ENCODE peak calls at places on chromosomes 13 and 19, in four cellular contexts. L, A, I and E are unnamed samples.

GRCh38 chr13:38674208-38674607 is 12.7 kb upstream of the FREM2 start:
- DNase-seq in I (no peak), L (no peak), A (no peak), E (no peak)

GRCh38 chr13:91922969-91923592 is 524.7 kb downstream of the GPC5 start:
- DNase-seq in I (no peak), L (no peak), A (no peak), E (no peak)

GRCh38 chr13:48844676-48845075 is 131.0 kb upstream of the FNDC3A start:
- DNase-seq in A (no peak), I (no peak), L (no peak), E (no peak)

GRCh38 chr19:871446-872265 is 12.2 kb downstream of the CFD start:
- DNase-seq in L (no peak), I (no peak), A (no peak), E (no peak)

GRCh38 chr13:37618554-37618953 is 20.0 kb upstream of the POSTN start:
- DNase-seq in L (peak; percentile 45), I (peak; percentile 67), A (no peak), E (no peak)

GRCh38 chr19:54532528-54532927 is 29.9 kb downstream of the LAIR2 start:
- DNase-seq in A (no peak), L (no peak), I (no peak), E (peak; percentile 54)

GRCh38 chr19:43526884-43527859 is at the start of gene ETHE1:
- DNase-seq in L (peak; percentile 31), I (no peak), A (peak; percentile 81), E (peak; percentile 71)

GRCh38 chr13:107999751-108000150 is 215.6 kb downstream of the LIG4 start:
- DNase-seq in L (no peak), I (no peak), A (no peak), E (no peak)

GRCh38 chr13:40430234-40430633 is 236.2 kb downstream of the FOXO1 start:
- DNase-seq in A (no peak), L (no peak), I (no peak), E (no peak)

GRCh38 chr19:35703343-35703742 is 1.0 kb upstream of the ZBTB32 start:
- DNase-seq in A (no peak), I (no peak), L (no peak), E (no peak)

GRCh38 chr19:41076286-41076685 is 12.0 kb upstream of the CYP2A13 start:
- DNase-seq in L (no peak), A (no peak), I (no peak), E (no peak)

GRCh38 chr13:111177081-111177711 is 62.1 kb downstream of the ARHGEF7 start:
- DNase-seq in A (no peak), I (no peak), L (peak; percentile 94), E (peak; percentile 48)

GRCh38 chr13:33997574-33997973 is 179.6 kb downstream of the RFC3 start:
- DNase-seq in A (no peak), I (no peak), L (no peak), E (no peak)

GRCh38 chr13:95676100-95676774 is 702 bp upstream of the DNAJC3 start:
- DNase-seq in A (no peak), L (no peak), I (peak; percentile 4), E (peak; percentile 26)

GRCh38 chr19:7839476-7839875 is 9.5 kb downstream of the EVI5L start:
- DNase-seq in L (no peak), A (no peak), I (no peak), E (no peak)

GRCh38 chr13:113141591-113141950 is 16.9 kb upstream of the PROZ start:
- DNase-seq in A (no peak), L (no peak), I (no peak), E (no peak)

GRCh38 chr13:30016398-30016797 is 166.0 kb upstream of the UBL3 start:
- DNase-seq in L (no peak), A (no peak), I (no peak), E (no peak)

GRCh38 chr19:566403-566802 is 6.0 kb upstream of the BSG start:
- DNase-seq in L (no peak), I (peak; percentile 81), A (no peak), E (no peak)

GRCh38 chr13:46059405-46059804 is 6.9 kb upstream of the ZC3H13 start:
- DNase-seq in L (no peak), I (no peak), A (no peak), E (no peak)

GRCh38 chr13:77386046-77386445 is 59.2 kb upstream of the MYCBP2 start:
- DNase-seq in L (no peak), A (no peak), I (no peak), E (no peak)
- TF ChIP-seq CTCF in L (no peak), A (no peak), I (no peak), E (no peak)

GRCh38 chr19:45079063-45079910 is at the start of gene GEMIN7:
- DNase-seq in I (no peak), A (peak; percentile 70), L (peak; percentile 59), E (peak; percentile 79)
- TF ChIP-seq CTCF in I (no peak), A (no peak), L (no peak), E (no peak)

DNA sequence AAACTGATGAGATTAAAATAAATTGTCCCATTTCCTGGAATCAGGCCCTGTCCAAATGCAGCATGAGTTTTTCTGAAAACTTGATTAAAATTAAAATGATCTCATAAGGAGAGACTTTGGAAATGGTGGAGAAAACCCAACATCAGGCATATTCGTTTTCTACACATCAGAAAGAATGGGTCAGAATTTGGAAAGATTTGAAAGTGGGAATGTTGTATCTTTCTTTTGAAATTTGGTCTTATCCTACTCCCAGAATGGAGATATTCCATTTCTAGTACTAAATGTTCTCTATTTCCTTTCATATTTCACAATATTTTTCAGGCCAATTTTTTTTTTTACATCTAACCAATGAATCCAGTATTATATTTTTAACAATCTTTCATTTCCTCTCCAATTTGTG is 223.9 kb upstream of the RXFP2 start:
- DNase-seq in I (no peak), A (no peak), L (no peak), E (no peak)
- TF ChIP-seq CTCF in I (no peak), A (no peak), L (no peak), E (no peak)

DNA sequence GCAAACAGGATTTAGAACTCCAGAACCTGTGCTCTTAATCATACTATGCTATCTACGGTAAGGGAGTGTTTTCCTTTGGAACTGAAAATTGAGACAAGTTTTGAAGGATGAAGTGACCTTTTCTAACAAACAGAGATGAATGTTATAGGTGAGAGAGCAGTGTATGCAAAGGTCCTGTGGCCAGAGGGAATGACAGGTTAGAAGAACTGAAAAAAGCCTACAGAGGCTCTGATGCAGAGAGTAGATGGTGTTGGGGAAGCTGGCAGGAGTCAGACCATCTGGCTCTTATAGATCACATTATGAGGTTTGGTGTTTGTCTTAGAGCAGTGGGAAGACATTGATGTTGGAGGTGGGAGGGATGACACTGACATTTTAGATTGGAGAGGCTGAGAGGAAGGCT is 2.0 kb downstream of the PCCA start:
- DNase-seq in A (no peak), I (no peak), L (no peak), E (no peak)
- TF ChIP-seq CTCF in A (no peak), I (no peak), L (no peak), E (no peak)

DNA sequence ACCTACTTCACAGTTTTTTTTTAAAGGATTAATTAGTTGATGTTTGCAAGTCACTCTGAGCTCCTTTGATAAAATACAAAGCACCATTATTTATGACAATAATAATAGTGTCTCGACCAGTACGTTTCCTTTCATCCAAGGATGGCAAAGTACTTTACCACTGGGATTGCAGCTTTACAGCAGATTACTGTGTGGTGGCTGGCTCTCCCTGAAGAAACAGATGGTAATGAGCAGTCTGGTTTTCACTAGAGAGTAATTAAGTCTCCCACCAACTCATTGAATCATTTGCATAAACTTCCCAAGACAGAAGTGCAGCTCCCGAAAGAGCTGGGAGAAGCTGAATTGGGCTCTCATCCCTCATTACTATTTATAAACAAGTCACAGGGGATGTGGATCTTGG is 48.7 kb downstream of the KLF5 start:
- DNase-seq in A (no peak), L (no peak), I (no peak), E (no peak)
- TF ChIP-seq CTCF in A (no peak), L (no peak), I (no peak), E (no peak)

GRCh38 chr19:42244452-42245220 is 2.2 kb upstream of the GSK3A start:
- DNase-seq in L (peak; percentile 92), I (peak; percentile 57), A (peak; percentile 93), E (peak; percentile 85)
- TF ChIP-seq CTCF in L (peak; percentile 82), I (peak; percentile 64), A (peak; percentile 56), E (peak; percentile 76)

DNA sequence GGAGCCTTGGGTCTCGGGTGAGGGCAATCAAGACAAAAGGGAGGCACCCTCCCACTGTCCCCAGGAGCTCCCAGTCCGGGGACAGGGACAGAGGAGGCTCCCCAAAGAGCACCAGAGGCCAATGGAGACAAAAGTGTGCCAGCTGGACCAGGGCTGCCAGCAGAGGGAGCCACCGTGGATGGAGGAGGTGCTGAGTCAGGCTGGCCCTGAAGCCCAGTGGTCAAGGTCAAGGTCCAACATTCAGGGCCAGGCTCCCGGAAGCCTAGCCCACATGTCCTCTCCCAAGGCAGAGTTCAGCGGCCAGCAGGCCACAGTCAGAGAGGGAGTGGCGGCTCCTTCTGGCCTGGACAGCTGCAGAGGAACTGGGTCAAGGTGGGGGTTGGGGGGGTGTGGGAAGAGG is 8.4 kb downstream of the COL5A3 start:
- DNase-seq in I (no peak), L (no peak), A (no peak), E (no peak)
- TF ChIP-seq CTCF in I (peak; percentile 76), L (peak; percentile 74), A (no peak), E (no peak)